ENCODE peak calls at places on chromosome 3, in seven cellular contexts. C, U, M, G, W, O and T are unnamed samples.

GRCh38 chr3:3015472-3016089 is 94.6 kb downstream of the IL5RA start:
- DNase-seq in W (no peak), U (no peak), M (peak), C (no peak), G (peak), O (no peak), T (no peak)

GRCh38 chr3:5787863-5788488 is 600.5 kb downstream of the EDEM1 start:
- DNase-seq in G (no peak), U (no peak), W (no peak), C (peak), O (no peak), M (no peak), T (no peak)

GRCh38 chr3:15345051-15345607 is 12.7 kb upstream of the SH3BP5 start:
- DNase-seq in C (no peak), M (no peak), W (no peak), U (no peak), O (no peak), G (no peak), T (no peak)

GRCh38 chr3:42031808-42032475 is 59.2 kb upstream of the TRAK1 start:
- DNase-seq in O (no peak), W (no peak), C (peak), G (peak), M (no peak), U (no peak), T (peak)

GRCh38 chr3:100499651-100500050 is 7.2 kb downstream of the TMEM45A start:
- DNase-seq in O (no peak), G (no peak), C (no peak), U (no peak), W (no peak), M (no peak), T (no peak)

GRCh38 chr3:143081365-143081764 is 38.2 kb upstream of the CHST2 start:
- DNase-seq in U (no peak), O (no peak), G (no peak), W (no peak), C (no peak), M (no peak), T (no peak)

GRCh38 chr3:61593630-61594029 is 32.3 kb downstream of the PTPRG start:
- DNase-seq in U (no peak), C (no peak), G (no peak), O (no peak), W (no peak), M (no peak), T (no peak)

GRCh38 chr3:160444411-160444810 is 5.2 kb downstream of the TRIM59 start:
- DNase-seq in C (no peak), G (no peak), W (no peak), O (peak), M (no peak), U (no peak), T (no peak)

GRCh38 chr3:36988336-36988735 is 4.6 kb downstream of the EPM2AIP1 start:
- DNase-seq in W (no peak), U (no peak), M (no peak), G (no peak), C (no peak), O (no peak), T (no peak)